ENCODE peak calls at places on chromosome 3, in eight cellular contexts. T, I, C, D, K, J, F and N are unnamed samples.

GRCh38 chr3:132605374-132605792 is 8.3 kb downstream of the ACKR4 start:
- DNase-seq in I (peak), K (peak), C (no peak), F (peak), T (no peak), J (no peak), D (no peak), N (no peak)

GRCh38 chr3:157175678-157176077 is 15.7 kb upstream of the CCNL1 start:
- DNase-seq in D (no peak), I (peak), K (peak), F (no peak), J (no peak), C (peak), T (no peak), N (peak)

GRCh38 chr3:123657578-123657977 is 72.7 kb upstream of the HACD2 start:
- DNase-seq in K (peak), T (no peak), F (peak), J (no peak), I (no peak), D (no peak), C (no peak), N (no peak)

GRCh38 chr3:167067844-167068161 is 312.3 kb downstream of the ZBBX start:
- DNase-seq in T (no peak), I (no peak), K (no peak), F (no peak), C (no peak), D (no peak), J (no peak), N (no peak)

GRCh38 chr3:72343078-72343477 is 505.2 kb downstream of the SHQ1 start:
- DNase-seq in T (no peak), F (peak), J (no peak), I (peak), D (no peak), C (no peak), K (peak), N (no peak)

GRCh38 chr3:38117163-38117716 is 19.7 kb downstream of the ACAA1 start:
- DNase-seq in D (no peak), J (no peak), T (no peak), F (no peak), C (no peak), K (peak), I (no peak), N (no peak)

GRCh38 chr3:133965033-133965570 is 64.6 kb downstream of the SLCO2A1 start:
- DNase-seq in T (no peak), K (peak), D (no peak), C (no peak), I (peak), J (no peak), F (peak), N (no peak)

GRCh38 chr3:163785693-163786092 is 1292.6 kb downstream of the SI start:
- DNase-seq in J (peak), D (peak), C (peak), T (no peak), F (no peak), K (no peak), I (no peak), N (peak)

GRCh38 chr3:119034256-119035013 is at the start of gene IGSF11:
- DNase-seq in C (peak), D (peak), F (peak), K (peak), I (peak), J (peak), T (peak), N (no peak)

GRCh38 chr3:171175840-171176239 is 149.3 kb upstream of the SLC2A2 start:
- DNase-seq in C (no peak), I (no peak), K (peak), T (no peak), F (peak), D (no peak), J (no peak), N (no peak)

GRCh38 chr3:110070539-110070916 is 733.2 kb upstream of the DPPA4 start:
- DNase-seq in T (no peak), F (no peak), C (no peak), J (no peak), D (no peak), I (peak), K (peak), N (no peak)

GRCh38 chr3:77298405-77298804 is 258.5 kb downstream of the ROBO2 start:
- DNase-seq in F (peak), T (no peak), C (no peak), D (no peak), J (no peak), I (no peak), K (peak), N (no peak)

GRCh38 chr3:174397848-174398247 is 461.3 kb upstream of the NAALADL2 start:
- DNase-seq in C (no peak), D (no peak), K (peak), J (no peak), F (peak), T (peak), I (peak), N (no peak)

GRCh38 chr3:131856171-131856570 is 178.6 kb downstream of the CPNE4 start:
- DNase-seq in J (no peak), D (no peak), I (no peak), F (no peak), T (no peak), K (no peak), C (no peak), N (no peak)

GRCh38 chr3:33184863-33185262 is 33.7 kb downstream of the SUSD5 start:
- DNase-seq in D (no peak), F (no peak), J (no peak), K (no peak), I (no peak), T (peak), C (no peak), N (no peak)

DNA sequence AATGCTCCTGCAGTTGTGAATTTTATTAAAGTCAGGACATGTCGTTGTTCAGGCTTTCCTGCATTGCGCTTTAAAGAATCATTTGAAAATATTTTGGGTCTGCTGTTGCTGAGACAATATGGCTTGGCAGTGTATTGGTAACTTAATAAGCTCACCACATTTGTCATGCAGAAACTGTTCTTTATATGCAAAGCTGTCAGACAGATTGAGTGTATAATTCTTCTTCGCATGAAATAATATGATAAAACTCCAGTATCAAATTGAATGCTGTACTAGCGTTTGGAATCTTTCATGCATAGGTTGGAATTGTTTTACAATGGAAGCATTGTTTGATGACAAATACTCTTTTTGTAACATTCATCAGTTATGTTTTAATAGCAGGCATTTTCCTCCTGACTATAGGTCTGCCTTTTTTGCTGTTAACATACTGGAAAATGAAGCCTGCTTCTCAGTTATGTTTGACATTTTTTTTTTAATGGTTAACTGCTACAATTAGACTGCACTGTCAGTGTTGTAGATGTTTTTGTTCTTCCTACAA is 53.9 kb downstream of the RBMS3 start:
- DNase-seq in F (no peak), K (peak), C (no peak), T (no peak), J (no peak), D (no peak), I (peak), N (no peak)
- H3K9ac ChIP-seq in F (peak), K (peak), C (no peak), T (no peak), J (no peak), D (no peak), I (no peak), N (no peak)

GRCh38 chr3:46905661-46906451 is 28.3 kb downstream of the PTH1R start:
- DNase-seq in K (no peak), T (no peak), F (no peak), C (no peak), J (no peak), I (no peak), D (no peak), N (no peak)
- H3K4me2 ChIP-seq in K (no peak), T (no peak), F (no peak), C (no peak), J (no peak), I (no peak), D (no peak), N (no peak)

DNA sequence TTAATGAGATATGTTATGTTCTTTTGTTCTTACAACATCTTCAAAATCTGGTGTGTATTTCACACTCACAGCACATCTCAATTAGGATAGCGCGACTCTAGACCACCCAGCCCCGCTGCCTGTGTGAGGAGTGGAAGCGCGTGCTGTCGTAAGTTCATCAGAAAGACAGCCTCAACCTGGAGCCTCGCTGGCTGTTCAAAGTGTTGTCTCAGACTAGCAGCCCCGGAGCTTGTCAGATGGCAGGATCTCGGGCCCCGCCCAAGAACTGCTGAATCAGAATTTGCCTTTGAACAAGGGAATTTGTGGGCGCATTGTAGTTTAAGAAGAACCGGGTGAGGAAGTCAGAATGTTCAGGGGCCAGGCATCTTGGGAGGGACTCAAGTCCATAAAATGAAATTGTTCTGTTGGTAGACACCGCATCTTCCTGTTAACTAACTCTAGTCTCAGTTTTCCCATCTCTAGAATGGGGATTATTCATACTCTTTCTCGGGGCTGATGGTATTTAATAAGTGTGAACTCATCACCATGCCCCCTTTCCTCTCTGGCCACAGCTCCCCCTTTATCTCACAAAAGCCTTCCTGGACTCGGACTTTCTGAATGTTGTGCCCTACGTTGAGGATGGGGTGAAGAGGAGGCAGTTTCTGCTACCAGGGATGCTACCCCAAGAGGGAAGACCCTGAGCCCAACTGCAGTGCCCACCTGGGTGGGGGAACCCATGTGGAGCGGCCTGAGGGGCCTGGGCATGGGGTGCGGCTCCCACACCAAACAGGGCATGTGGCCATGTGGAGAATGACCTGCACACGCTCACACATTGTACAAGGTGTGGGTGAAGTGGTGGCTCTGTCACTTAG is 40.4 kb downstream of the BHLHE40 start:
- DNase-seq in K (peak), T (no peak), C (no peak), D (no peak), I (no peak), J (no peak), F (no peak), N (peak)
- H3K9ac ChIP-seq in K (peak), T (no peak), C (no peak), D (no peak), I (no peak), J (no peak), F (no peak), N (no peak)

DNA sequence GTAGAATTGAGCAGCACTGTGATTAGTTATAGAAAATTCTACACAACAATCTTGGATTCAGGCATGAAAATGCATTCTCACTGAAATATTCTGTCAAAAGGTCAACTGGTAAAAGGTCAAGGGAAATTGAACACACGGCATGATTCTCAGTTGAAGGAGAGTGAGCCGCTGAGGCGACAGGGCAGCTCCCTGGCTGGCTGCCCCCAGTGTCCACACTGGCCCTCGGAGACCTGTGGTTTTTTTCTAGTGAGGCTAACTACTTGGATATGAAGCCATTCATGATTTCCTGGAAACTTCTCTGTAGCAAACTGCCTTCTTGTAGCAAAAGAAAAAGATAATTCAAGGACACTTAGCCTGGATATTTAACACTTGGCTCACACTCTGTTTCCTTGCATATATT is 37.2 kb downstream of the AADACL2 start:
- DNase-seq in F (no peak), D (no peak), T (peak), J (no peak), C (no peak), K (peak), I (peak), N (no peak)
- H3K4me2 ChIP-seq in F (no peak), D (no peak), T (peak), J (no peak), C (no peak), K (peak), I (no peak), N (no peak)

GRCh38 chr3:125212509-125213372 is at the start of gene SLC12A8:
- DNase-seq in I (no peak), C (peak), J (peak), F (no peak), K (peak), D (no peak), T (no peak), N (no peak)
- H3K9ac ChIP-seq in I (peak), C (no peak), J (peak), F (no peak), K (peak), D (peak), T (peak), N (no peak)

DNA sequence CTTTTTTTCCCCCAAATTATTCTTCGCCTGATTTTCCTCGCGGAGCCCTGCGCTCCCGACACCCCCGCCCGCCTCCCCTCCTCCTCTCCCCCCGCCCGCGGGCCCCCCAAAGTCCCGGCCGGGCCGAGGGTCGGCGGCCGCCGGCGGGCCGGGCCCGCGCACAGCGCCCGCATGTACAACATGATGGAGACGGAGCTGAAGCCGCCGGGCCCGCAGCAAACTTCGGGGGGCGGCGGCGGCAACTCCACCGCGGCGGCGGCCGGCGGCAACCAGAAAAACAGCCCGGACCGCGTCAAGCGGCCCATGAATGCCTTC is 422 bp downstream of the SOX2 start:
- DNase-seq in J (no peak), I (no peak), K (no peak), T (no peak), C (peak), F (no peak), D (no peak), N (no peak)
- H3K4me2 ChIP-seq in J (peak), I (no peak), K (peak), T (peak), C (peak), F (peak), D (no peak), N (no peak)